ENCODE peak calls at places on chromosomes 7 and 10, in seven cellular contexts. F is GM23248, I is SW 1271, O is T-cell, Y is left ventricle myocardium inferior, A is activated T-helper 1 cell treated with Interleukin-2 at 50 U/mL for 16 hours, H is mucosa of descending colon. B is an unnamed sample.

GRCh38 chr7:1388021-1388704 is 71.1 kb downstream of the MICALL2 start:
- DNase-seq in I (no peak), O (no peak), H (no peak), Y (no peak), F (no peak), A (no peak), B (no peak)

GRCh38 chr7:32941181-32941995 is 15.9 kb upstream of the FKBP9 start:
- DNase-seq in F (peak), I (no peak), O (no peak), H (no peak), Y (no peak), A (no peak), B (no peak)

GRCh38 chr7:25384820-25385560 is 156.7 kb upstream of the NPVF start:
- DNase-seq in I (no peak), A (no peak), Y (no peak), O (no peak), H (no peak), F (no peak), B (no peak)

GRCh38 chr7:134044682-134045081 is 82.5 kb upstream of the LRGUK start:
- DNase-seq in F (peak), A (no peak), O (no peak), I (no peak), Y (no peak), H (no peak), B (no peak)

GRCh38 chr10:69635428-69636272 is 5.6 kb downstream of the FAM241B start:
- DNase-seq in O (no peak), Y (no peak), F (no peak), A (no peak), H (no peak), I (no peak), B (no peak)

GRCh38 chr10:102242118-102242485 is 790 bp upstream of the PITX3 start:
- DNase-seq in I (no peak), Y (no peak), O (no peak), F (peak), A (no peak), H (no peak), B (no peak)

GRCh38 chr10:11875499-11876281 is 52.5 kb downstream of the PROSER2 start:
- DNase-seq in F (peak), A (no peak), Y (peak), H (peak), I (peak), O (no peak), B (no peak)

GRCh38 chr7:80330434-80330833 is 181.4 kb downstream of the GNAT3 start:
- DNase-seq in O (no peak), I (no peak), H (no peak), F (peak), Y (no peak), A (no peak), B (no peak)

GRCh38 chr7:54788664-54789063 is 29.7 kb upstream of the SEC61G start:
- DNase-seq in O (no peak), I (peak), F (peak), H (no peak), Y (no peak), A (no peak), B (no peak)

GRCh38 chr7:148835854-148836253 is 48.2 kb downstream of the EZH2 start:
- DNase-seq in H (no peak), O (no peak), A (no peak), F (no peak), Y (no peak), I (no peak), B (no peak)

GRCh38 chr7:776992-777520 is 50.0 kb upstream of the PRKAR1B start:
- DNase-seq in I (no peak), O (no peak), F (no peak), A (no peak), Y (no peak), H (peak), B (no peak)

GRCh38 chr10:128701837-128702236 is 575.6 kb upstream of the MKI67 start:
- DNase-seq in O (no peak), I (no peak), H (no peak), F (no peak), A (no peak), Y (no peak), B (no peak)

GRCh38 chr10:100970076-100970913 is 991 bp downstream of the SEMA4G start:
- DNase-seq in O (no peak), Y (no peak), F (no peak), A (no peak), H (peak), I (no peak), B (no peak)

GRCh38 chr7:155483868-155484325 is 26.0 kb downstream of the EN2 start:
- DNase-seq in O (no peak), H (no peak), F (no peak), A (no peak), Y (peak), I (no peak), B (no peak)

GRCh38 chr7:148883233-148884048 is 650 bp downstream of the EZH2 start:
- DNase-seq in F (peak), O (peak), I (no peak), A (peak), H (peak), Y (peak), B (peak)

GRCh38 chr10:84156768-84157167 is 16.8 kb upstream of the GPR15LG start:
- DNase-seq in A (no peak), I (no peak), O (peak), F (peak), Y (no peak), H (no peak), B (no peak)

GRCh38 chr10:85978566-85979358 is 387.8 kb downstream of the GRID1 start:
- DNase-seq in Y (no peak), I (no peak), O (no peak), H (no peak), A (no peak), F (no peak), B (no peak)

GRCh38 chr10:86169506-86170254 is 196.9 kb downstream of the GRID1 start:
- DNase-seq in A (no peak), Y (no peak), H (no peak), I (no peak), O (no peak), F (no peak), B (no peak)

GRCh38 chr10:52146766-52147165 is 167.3 kb upstream of the DKK1 start:
- DNase-seq in Y (no peak), I (no peak), H (no peak), A (no peak), F (peak), O (no peak), B (no peak)

GRCh38 chr7:25407932-25408480 is 179.7 kb upstream of the NPVF start:
- DNase-seq in O (no peak), A (no peak), Y (no peak), I (no peak), H (no peak), F (no peak), B (no peak)

GRCh38 chr7:73427902-73428696 is 5.5 kb upstream of the FZD9 start:
- DNase-seq in I (no peak), Y (no peak), A (no peak), H (peak), F (no peak), O (no peak), B (no peak)

GRCh38 chr10:35565602-35566061 is 39.5 kb upstream of the GJD4 start:
- DNase-seq in Y (peak), A (no peak), H (no peak), F (peak), O (no peak), I (no peak), B (no peak)

GRCh38 chr7:98168181-98168903 is 42.9 kb upstream of the BHLHA15 start:
- DNase-seq in I (no peak), A (peak), F (peak), Y (no peak), O (no peak), H (no peak), B (peak)

GRCh38 chr7:18350678-18351077 is 144.9 kb upstream of the HDAC9 start:
- DNase-seq in H (no peak), O (no peak), F (no peak), I (no peak), Y (no peak), A (no peak), B (no peak)

B was measured in activated T-helper 2 cell treated with anti-CD3 and anti-CD28 coated beads, Interferon-gamma antibody, Interleukin-2, Interleukin-4, amounts not matched to agents 10 μg/mL and 5 μg/mL and 100 μg/mL, durations not matched to agents 14 hours and 24 hours and 36 hours.